ENCODE peak calls at places on chromosomes 13 and 19, in four cellular contexts. W is naive thymus-derived CD8-positive, alpha-beta T cell; I is HT1080; G is Caki2. O is an unnamed sample.

GRCh38 chr19:10701955-10702307 is 692 bp downstream of the QTRT1 start:
- DNase-seq in W (no peak), I (no peak), G (no peak), O (no peak)

GRCh38 chr19:15452111-15453047 is 2.6 kb upstream of the WIZ start:
- DNase-seq in W (no peak), I (peak), G (peak), O (no peak)

GRCh38 chr19:33071887-33072286 is 7.2 kb upstream of the RHPN2 start:
- DNase-seq in W (no peak), I (peak), G (no peak), O (no peak)

GRCh38 chr19:5466814-5467291 is 11.6 kb downstream of the ZNRF4 start:
- DNase-seq in W (no peak), I (no peak), G (no peak), O (no peak)

GRCh38 chr13:34776390-34776981 is 165.6 kb upstream of the NBEA start:
- DNase-seq in W (no peak), I (no peak), G (no peak), O (no peak)

GRCh38 chr19:4976412-4977298 is 7.7 kb downstream of the KDM4B start:
- DNase-seq in W (no peak), I (no peak), G (peak), O (no peak)

GRCh38 chr13:35213911-35214310 is 262.6 kb downstream of the MAB21L1 start:
- DNase-seq in W (no peak), I (no peak), G (no peak), O (no peak)

GRCh38 chr19:6023085-6023682 is 45.2 kb upstream of the RANBP3 start:
- DNase-seq in W (no peak), I (peak), G (peak), O (no peak)

GRCh38 chr13:34993470-34993869 is 51.4 kb downstream of the NBEA start:
- DNase-seq in W (no peak), I (peak), G (no peak), O (no peak)

GRCh38 chr19:4977299-4978174 is 8.6 kb downstream of the KDM4B start:
- DNase-seq in W (no peak), I (no peak), G (peak), O (no peak)

GRCh38 chr19:43624933-43625332 is 5.5 kb upstream of the ZNF428 start:
- DNase-seq in W (peak), I (peak), G (no peak), O (peak)

GRCh38 chr19:1087813-1088418 is 7.3 kb downstream of the POLR2E start:
- DNase-seq in W (peak), I (no peak), G (no peak), O (peak)

GRCh38 chr13:27117947-27118346 is 53.7 kb downstream of the USP12 start:
- DNase-seq in W (no peak), I (no peak), G (no peak), O (no peak)

GRCh38 chr13:24176351-24177101 is 16.0 kb downstream of the SPATA13 start:
- DNase-seq in W (no peak), I (no peak), G (no peak), O (no peak)

GRCh38 chr19:28404462-28404861 is 808.5 kb downstream of the UQCRFS1 start:
- DNase-seq in W (no peak), I (no peak), G (no peak), O (no peak)

GRCh38 chr19:45059258-45059965 is 16.9 kb downstream of the ZNF296 start:
- DNase-seq in W (peak), I (peak), G (peak), O (peak)

GRCh38 chr19:4639531-4640246 is 373 bp downstream of the TNFAIP8L1 start:
- DNase-seq in W (no peak), I (no peak), G (no peak), O (peak)

O was measured in central memory CD4-positive, alpha-beta T cell.